ENCODE peak calls at places on chromosomes 2 and 18, in nine cellular contexts. X is K562, W is A549, N is ovary, T is stomach, K is GM12878, A is upper lobe of left lung, H is tibial nerve, U is SK-N-SH. Q is an unnamed sample.

GRCh38 chr18:47284691-47285370 is 33.4 kb upstream of the SKOR2 start:
- DNase-seq in U (no peak), X (no peak), K (peak; percentile 15), N (no peak), T (no peak), A (no peak), W (no peak), H (no peak), Q (no peak)

GRCh38 chr2:240956161-240956934 is 42.1 kb upstream of the SNED1 start:
- DNase-seq in W (no peak), U (peak; percentile 28), N (peak; percentile 58), K (no peak), X (no peak), T (peak; percentile 19), H (peak; percentile 10), A (no peak), Q (no peak)

GRCh38 chr2:196565982-196566381 is 73.5 kb upstream of the CCDC150 start:
- DNase-seq in N (no peak), T (no peak), W (no peak), X (no peak), H (no peak), A (no peak), K (no peak), U (peak; percentile 15), Q (no peak)

GRCh38 chr2:64731746-64732145 is 78.0 kb upstream of the SERTAD2 start:
- DNase-seq in N (no peak), H (no peak), T (no peak), W (no peak), A (peak; percentile 45), K (no peak), X (no peak), U (no peak), Q (no peak)

GRCh38 chr2:135167273-135167672 is 115.2 kb downstream of the RAB3GAP1 start:
- DNase-seq in W (no peak), H (no peak), U (no peak), N (no peak), K (no peak), X (no peak), T (no peak), A (no peak), Q (no peak)

GRCh38 chr2:240848900-240849680 is 19.5 kb upstream of the AGXT start:
- DNase-seq in A (no peak), K (no peak), H (no peak), N (no peak), T (no peak), X (no peak), U (no peak), W (no peak), Q (no peak)

GRCh38 chr18:57970356-57971095 is 73.5 kb upstream of the NEDD4L start:
- DNase-seq in W (peak; percentile 18), T (no peak), K (no peak), A (no peak), X (peak; percentile 22), N (no peak), H (no peak), U (no peak), Q (no peak)

GRCh38 chr2:193332938-193333337 is 1138.2 kb upstream of the TMEFF2 start:
- DNase-seq in X (no peak), W (no peak), H (no peak), K (no peak), T (no peak), U (no peak), A (no peak), N (no peak), Q (no peak)

GRCh38 chr18:11108956-11109355 is 40.4 kb downstream of the PIEZO2 start:
- DNase-seq in T (no peak), H (no peak), N (no peak), X (no peak), A (no peak), W (no peak), U (no peak), K (no peak), Q (no peak)

GRCh38 chr2:124810132-124810531 is 785.0 kb downstream of the CNTNAP5 start:
- DNase-seq in N (no peak), K (no peak), A (no peak), H (no peak), X (no peak), W (no peak), T (no peak), U (peak; percentile 9), Q (peak; percentile 52)

GRCh38 chr2:1489486-1489885 is 76.2 kb downstream of the TPO start:
- DNase-seq in W (no peak), X (no peak), N (no peak), A (no peak), H (no peak), T (peak; percentile 3), U (no peak), K (no peak), Q (no peak)

GRCh38 chr2:6773007-6773693 is 92.6 kb downstream of the CMPK2 start:
- DNase-seq in H (no peak), A (peak; percentile 57), X (peak; percentile 76), T (peak; percentile 66), W (peak; percentile 48), U (peak; percentile 91), N (peak; percentile 60), K (no peak), Q (peak; percentile 58)

GRCh38 chr2:235690809-235691450 is 197.1 kb downstream of the AGAP1 start:
- DNase-seq in U (no peak), T (no peak), W (no peak), N (no peak), H (no peak), A (no peak), K (no peak), X (no peak), Q (no peak)

GRCh38 chr2:113111823-113112287 is 15.5 kb upstream of the IL1RN start:
- DNase-seq in K (no peak), A (peak; percentile 67), X (no peak), U (no peak), H (no peak), N (no peak), W (no peak), T (no peak), Q (no peak)

GRCh38 chr2:237859533-237860272 is at the start of gene RAMP1:
- DNase-seq in K (no peak), X (peak; percentile 0), W (no peak), U (peak; percentile 81), N (peak; percentile 61), H (no peak), T (no peak), A (no peak), Q (no peak)

GRCh38 chr2:223580951-223581350 is 21.2 kb downstream of the SCG2 start:
- DNase-seq in T (no peak), N (no peak), X (no peak), A (no peak), H (no peak), W (peak; percentile 26), U (peak; percentile 26), K (no peak), Q (no peak)

DNA sequence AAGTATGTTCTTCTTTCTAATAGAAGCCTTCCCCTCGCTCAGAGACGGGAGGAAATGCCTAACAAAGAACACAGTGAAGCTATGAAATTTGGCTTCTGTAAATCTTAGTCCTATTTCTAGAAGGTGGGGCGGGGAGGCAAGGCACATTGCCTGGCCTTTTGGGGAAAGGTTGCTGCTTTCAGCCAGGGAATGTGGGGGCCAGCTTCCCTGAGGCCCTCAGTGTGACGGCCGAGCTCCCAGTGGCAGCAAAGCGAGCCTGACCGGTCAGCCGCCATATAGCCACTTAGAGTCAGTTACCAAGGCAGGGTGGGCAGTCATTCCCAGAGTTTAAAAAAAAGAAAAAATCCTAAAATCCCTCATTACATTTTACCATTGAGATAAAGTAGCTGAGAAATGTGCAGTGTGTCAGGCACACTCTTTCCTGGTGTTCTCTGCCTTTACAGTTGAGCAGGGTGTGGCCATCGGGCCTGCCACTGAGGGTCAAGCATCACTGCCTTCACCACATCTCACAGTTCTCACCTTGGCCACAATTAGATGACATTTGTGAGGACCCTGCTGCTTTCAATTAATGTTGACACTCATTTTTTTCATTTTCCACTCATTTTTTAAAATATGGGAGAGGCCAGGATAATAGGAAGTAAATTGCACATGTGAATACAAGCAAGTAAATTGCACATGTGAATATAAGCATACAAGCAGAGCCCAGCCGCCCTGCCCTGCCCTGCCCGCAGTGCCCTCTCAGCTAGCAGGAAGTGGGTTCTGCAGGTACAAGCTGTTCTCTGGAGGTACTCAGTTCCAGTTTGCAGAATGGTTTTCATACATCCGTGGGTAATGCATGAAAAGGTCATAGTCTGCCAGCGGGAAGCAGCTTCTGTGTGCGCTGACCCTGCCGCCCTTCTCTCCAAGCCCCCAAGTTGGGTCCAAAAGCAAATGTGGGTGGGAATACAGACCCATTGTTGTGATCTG is 76.9 kb downstream of the WDSUB1 start:
- DNase-seq in X (no peak), A (peak; percentile 69), W (no peak), N (no peak), T (peak; percentile 43), K (peak; percentile 19), U (no peak), H (no peak), Q (peak; percentile 71)
- TF ChIP-seq EP300 in X (no peak), A (no peak), W (no peak), N (no peak), T (no peak), K (no peak), U (no peak), H (no peak), Q (no peak)

GRCh38 chr2:37263839-37264238 is 32.4 kb downstream of the NDUFAF7 start:
- DNase-seq in N (no peak), K (no peak), T (no peak), A (no peak), H (no peak), X (no peak), W (no peak), U (no peak), Q (no peak)
- TF ChIP-seq CTCF in N (no peak), K (no peak), T (no peak), A (no peak), H (no peak), X (no peak), W (no peak), U (no peak), Q (no peak)

DNA sequence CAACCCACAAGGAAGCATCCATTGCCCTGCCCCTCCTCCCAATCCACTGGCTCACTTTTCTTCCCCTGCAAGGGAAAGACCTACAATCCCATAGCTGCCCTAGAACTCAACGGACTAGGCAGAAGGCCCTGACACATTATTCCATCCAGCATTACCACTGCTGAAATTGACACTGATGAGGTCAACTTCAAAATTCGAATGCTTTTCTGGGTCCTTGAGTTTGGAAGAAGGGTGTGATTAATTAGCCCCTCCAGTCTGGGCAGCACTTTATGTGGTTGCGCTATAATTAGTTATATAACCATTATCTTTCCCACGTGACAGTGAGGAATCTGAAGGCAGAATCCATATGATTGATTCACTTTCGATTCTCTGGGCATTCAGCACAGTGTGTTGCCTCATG is 55.7 kb downstream of the EVA1A start:
- DNase-seq in K (no peak), U (no peak), N (no peak), A (no peak), W (no peak), X (no peak), T (no peak), H (no peak), Q (no peak)
- TF ChIP-seq EP300 in K (no peak), U (no peak), N (no peak), A (no peak), W (no peak), X (no peak), T (no peak), H (no peak), Q (no peak)

DNA sequence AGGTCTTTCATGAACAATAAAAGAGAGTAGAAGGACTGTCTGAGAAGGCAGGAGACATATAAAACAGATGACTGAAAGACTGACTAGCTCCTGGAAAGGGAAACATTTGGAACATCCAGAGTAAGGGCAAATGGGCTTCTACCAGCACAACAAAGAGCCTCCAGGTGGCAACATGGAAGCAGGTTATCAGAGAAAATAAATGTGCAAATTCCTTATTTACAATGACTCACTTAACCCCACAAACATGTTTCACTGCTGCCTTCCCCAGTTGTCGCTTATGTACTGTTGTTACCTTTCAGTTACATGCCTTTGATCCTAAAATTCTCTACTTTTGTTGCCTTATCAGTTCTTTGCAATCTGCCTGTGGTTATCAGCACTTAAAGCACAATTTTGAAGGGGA is 117.0 kb downstream of the HIBCH start:
- DNase-seq in A (no peak), N (no peak), X (no peak), T (no peak), W (no peak), U (no peak), K (no peak), H (no peak), Q (no peak)
- TF ChIP-seq CTCF in A (no peak), N (no peak), X (no peak), T (no peak), W (peak; percentile 7), U (no peak), K (no peak), H (no peak), Q (no peak)